ENCODE peak calls at places on chromosomes 3 and 15, in nine cellular contexts. A, H, I, O, G, W, S, L and C are unnamed samples.

GRCh38 chr3:179088306-179088705 is 16.7 kb upstream of the ZMAT3 start:
- DNase-seq in A (no peak), H (no peak), I (peak; percentile 55), O (no peak), G (no peak), W (no peak), S (no peak), L (no peak), C (no peak)

GRCh38 chr3:37591130-37591865 is 270.4 kb upstream of the CTDSPL start:
- DNase-seq in A (no peak), H (no peak), I (no peak), O (peak; percentile 52), G (no peak), W (no peak), S (no peak), L (no peak), C (no peak)

GRCh38 chr15:42165081-42165480 is 8.6 kb upstream of the PLA2G4F start:
- DNase-seq in A (no peak), H (no peak), I (peak; percentile 52), O (no peak), G (no peak), W (no peak), S (no peak), L (no peak), C (peak; percentile 22)

GRCh38 chr3:11818033-11818432 is 28.7 kb downstream of the TAMM41 start:
- DNase-seq in A (no peak), H (no peak), I (no peak), O (no peak), G (no peak), W (no peak), S (no peak), L (no peak), C (no peak)

GRCh38 chr3:111200027-111200426 is 128.4 kb downstream of the NECTIN3 start:
- DNase-seq in A (no peak), H (no peak), I (no peak), O (no peak), G (no peak), W (no peak), S (no peak), L (no peak), C (peak; percentile 54)

GRCh38 chr3:117955196-117955595 is 1079.5 kb downstream of the IGSF11 start:
- DNase-seq in A (no peak), H (peak; percentile 12), I (no peak), O (no peak), G (no peak), W (no peak), S (no peak), L (no peak), C (no peak)

GRCh38 chr3:171712168-171712938 is 97.9 kb downstream of the PLD1 start:
- DNase-seq in A (no peak), H (peak; percentile 2), I (peak; percentile 63), O (no peak), G (peak; percentile 76), W (no peak), S (no peak), L (no peak), C (no peak)

GRCh38 chr3:188469228-188469885 is 315.4 kb downstream of the LPP start:
- DNase-seq in A (no peak), H (no peak), I (no peak), O (no peak), G (no peak), W (no peak), S (no peak), L (no peak), C (peak; percentile 78)

GRCh38 chr15:94671845-94672524 is 440.6 kb downstream of the MCTP2 start:
- DNase-seq in A (no peak), H (no peak), I (no peak), O (peak; percentile 30), G (no peak), W (no peak), S (no peak), L (peak; percentile 75), C (no peak)

GRCh38 chr15:64847876-64848716 is 6.4 kb downstream of the PLEKHO2 start:
- DNase-seq in A (no peak), H (no peak), I (no peak), O (no peak), G (peak; percentile 34), W (no peak), S (no peak), L (no peak), C (no peak)

GRCh38 chr15:83053151-83053550 is 13.9 kb downstream of the BTBD1 start:
- DNase-seq in A (no peak), H (peak; percentile 56), I (peak; percentile 89), O (no peak), G (no peak), W (no peak), S (no peak), L (no peak), C (peak; percentile 72)

GRCh38 chr15:85583404-85584390 is 203.3 kb downstream of the AKAP13 start:
- DNase-seq in A (no peak), H (no peak), I (peak; percentile 15), O (peak; percentile 66), G (no peak), W (peak; percentile 60), S (peak; percentile 53), L (no peak), C (peak; percentile 63)

GRCh38 chr15:98855815-98856539 is 151.6 kb downstream of the PGPEP1L start:
- DNase-seq in A (no peak), H (no peak), I (no peak), O (no peak), G (no peak), W (no peak), S (no peak), L (no peak), C (no peak)

GRCh38 chr3:120487079-120487693 is 36.4 kb upstream of the FSTL1 start:
- DNase-seq in A (no peak), H (no peak), I (no peak), O (peak; percentile 35), G (no peak), W (peak; percentile 24), S (no peak), L (no peak), C (peak; percentile 91)

GRCh38 chr3:66615643-66616301 is 115.0 kb upstream of the LRIG1 start:
- DNase-seq in A (no peak), H (peak; percentile 42), I (no peak), O (no peak), G (no peak), W (no peak), S (no peak), L (no peak), C (no peak)

GRCh38 chr3:134869153-134869726 is 74.2 kb downstream of the EPHB1 start:
- DNase-seq in A (no peak), H (no peak), I (peak; percentile 47), O (no peak), G (no peak), W (no peak), S (no peak), L (no peak), C (no peak)

GRCh38 chr15:77992356-77993222 is 84.9 kb downstream of the TBC1D2B start:
- DNase-seq in A (no peak), H (no peak), I (no peak), O (no peak), G (no peak), W (no peak), S (no peak), L (no peak), C (no peak)

GRCh38 chr3:71397046-71397445 is 186.5 kb downstream of the FOXP1 start:
- DNase-seq in A (no peak), H (no peak), I (peak; percentile 52), O (no peak), G (no peak), W (no peak), S (no peak), L (no peak), C (peak; percentile 21)

GRCh38 chr3:49173116-49173791 is 1.9 kb downstream of the KLHDC8B start:
- DNase-seq in A (no peak), H (no peak), I (peak; percentile 21), O (peak; percentile 71), G (peak; percentile 85), W (peak; percentile 42), S (no peak), L (peak; percentile 55), C (no peak)

GRCh38 chr15:52737720-52738119 is 52.4 kb downstream of the ONECUT1 start:
- DNase-seq in A (no peak), H (no peak), I (no peak), O (no peak), G (no peak), W (no peak), S (no peak), L (no peak), C (peak; percentile 33)